ENCODE peak calls at places on chromosome 15, in ten cellular contexts. R, Z, J, U, W, T, X, C, E and Y are unnamed samples.

GRCh38 chr15:38148476-38148875 is 104.2 kb upstream of the SPRED1 start:
- DNase-seq in R (no peak), Z (no peak), J (no peak), U (no peak), W (no peak), T (no peak), X (no peak), C (no peak), E (no peak), Y (no peak)

GRCh38 chr15:73617310-73617709 is 15.9 kb downstream of the NPTN start:
- DNase-seq in R (no peak), Z (peak), J (no peak), U (no peak), W (no peak), T (no peak), X (peak), C (no peak), E (no peak), Y (no peak)

GRCh38 chr15:67603063-67603462 is 60.6 kb downstream of the MAP2K5 start:
- DNase-seq in R (no peak), Z (no peak), J (no peak), U (no peak), W (no peak), T (no peak), X (no peak), C (no peak), E (no peak), Y (no peak)

GRCh38 chr15:40931300-40932142 is 2.4 kb downstream of the DLL4 start:
- DNase-seq in R (no peak), Z (no peak), J (no peak), U (no peak), W (no peak), T (no peak), X (no peak), C (no peak), E (no peak), Y (no peak)

GRCh38 chr15:98177950-98178848 is 217.7 kb downstream of the ARRDC4 start:
- DNase-seq in R (peak), Z (peak), J (peak), U (no peak), W (no peak), T (peak), X (peak), C (peak), E (peak), Y (peak)

GRCh38 chr15:41782486-41783271 is 8.4 kb downstream of the MAPKBP1 start:
- DNase-seq in R (no peak), Z (no peak), J (no peak), U (no peak), W (no peak), T (no peak), X (no peak), C (no peak), E (peak), Y (no peak)

GRCh38 chr15:65530318-65531111 is at the start of gene HACD3:
- DNase-seq in R (peak), Z (no peak), J (peak), U (peak), W (peak), T (peak), X (peak), C (peak), E (peak), Y (peak)

GRCh38 chr15:68678746-68679145 is 100.0 kb downstream of the CORO2B start:
- DNase-seq in R (no peak), Z (no peak), J (no peak), U (no peak), W (no peak), T (no peak), X (no peak), C (no peak), E (no peak), Y (no peak)

GRCh38 chr15:93359780-93360161 is 270.8 kb upstream of the RGMA start:
- DNase-seq in R (no peak), Z (no peak), J (no peak), U (no peak), W (no peak), T (no peak), X (no peak), C (no peak), E (no peak), Y (no peak)